ENCODE peak calls at places on chromosomes 4 and X, in seven cellular contexts. F, R, C, Q, M, G and I are unnamed samples.

GRCh38 chr4:113952452-113953029 is 26.9 kb downstream of the ARSJ start:
- DNase-seq in F (peak), R (peak), C (no peak), Q (no peak), M (no peak), G (peak), I (peak)

GRCh38 chrX:121160987-121161386 is 113.6 kb downstream of the GLUD2 start:
- DNase-seq in F (no peak), R (no peak), C (no peak), Q (no peak), M (no peak), G (no peak), I (no peak)

GRCh38 chr4:110046588-110047049 is 133.9 kb downstream of the EGF start:
- DNase-seq in F (no peak), R (no peak), C (peak), Q (no peak), M (no peak), G (peak), I (no peak)

GRCh38 chr4:58590714-58591113 is 1480.5 kb upstream of the IGFBP7 start:
- DNase-seq in F (no peak), R (peak), C (no peak), Q (no peak), M (no peak), G (peak), I (no peak)

GRCh38 chr4:93327346-93327745 is 501.2 kb upstream of the ATOH1 start:
- DNase-seq in F (no peak), R (no peak), C (no peak), Q (no peak), M (no peak), G (no peak), I (no peak)

GRCh38 chr4:164948943-164949342 is 28.5 kb downstream of the TRIM61 start:
- DNase-seq in F (no peak), R (no peak), C (no peak), Q (no peak), M (no peak), G (no peak), I (no peak)

GRCh38 chr4:183175631-183176232 is 76.7 kb downstream of the WWC2 start:
- DNase-seq in F (no peak), R (peak), C (no peak), Q (no peak), M (peak), G (no peak), I (peak)

GRCh38 chr4:37803348-37803973 is 23.0 kb upstream of the PGM2 start:
- DNase-seq in F (no peak), R (peak), C (peak), Q (no peak), M (peak), G (peak), I (peak)

GRCh38 chr4:83629945-83630684 is 94.2 kb downstream of the GPAT3 start:
- DNase-seq in F (peak), R (peak), C (peak), Q (no peak), M (peak), G (peak), I (peak)

GRCh38 chr4:136183513-136183912 is 1348.8 kb downstream of the PCDH18 start:
- DNase-seq in F (no peak), R (no peak), C (no peak), Q (no peak), M (no peak), G (no peak), I (no peak)

GRCh38 chr4:156933633-156934258 is 37.9 kb downstream of the PDGFC start:
- DNase-seq in F (peak), R (peak), C (no peak), Q (no peak), M (peak), G (peak), I (peak)

GRCh38 chrX:138986235-138986634 is 274.7 kb upstream of the FGF13 start:
- DNase-seq in F (no peak), R (no peak), C (no peak), Q (no peak), M (no peak), G (no peak), I (no peak)

GRCh38 chrX:104113237-104113965 is 1.1 kb downstream of the ZCCHC18 start:
- DNase-seq in F (peak), R (peak), C (peak), Q (peak), M (peak), G (peak), I (peak)

GRCh38 chrX:42485621-42486020 is 292.3 kb downstream of the PPP1R2C start:
- DNase-seq in F (peak), R (peak), C (no peak), Q (no peak), M (peak), G (no peak), I (no peak)

GRCh38 chrX:71367396-71367795 is 1.2 kb downstream of the TAF1 start:
- DNase-seq in F (no peak), R (peak), C (no peak), Q (no peak), M (no peak), G (no peak), I (no peak)

GRCh38 chr4:128782076-128782715 is 27.3 kb upstream of the JADE1 start:
- DNase-seq in F (no peak), R (no peak), C (no peak), Q (peak), M (no peak), G (no peak), I (no peak)

GRCh38 chrX:71814123-71814912 is 51.2 kb downstream of the CXorf49B start:
- DNase-seq in F (no peak), R (no peak), C (no peak), Q (no peak), M (no peak), G (no peak), I (no peak)

GRCh38 chr4:182862921-182863320 is 54.3 kb downstream of the DCTD start:
- DNase-seq in F (no peak), R (no peak), C (no peak), Q (no peak), M (no peak), G (no peak), I (no peak)

GRCh38 chrX:100931218-100931924 is 2.7 kb upstream of the XKRX start:
- DNase-seq in F (no peak), R (no peak), C (no peak), Q (no peak), M (no peak), G (no peak), I (no peak)

GRCh38 chr4:48315728-48316630 is 25.4 kb upstream of the SLAIN2 start:
- DNase-seq in F (peak), R (peak), C (no peak), Q (no peak), M (peak), G (peak), I (peak)

GRCh38 chr4:158535130-158535614 is 13.5 kb downstream of the RXFP1 start:
- DNase-seq in F (peak), R (peak), C (peak), Q (no peak), M (peak), G (peak), I (no peak)

GRCh38 chr4:11042760-11043159 is 358.2 kb upstream of the CLNK start:
- DNase-seq in F (no peak), R (no peak), C (no peak), Q (no peak), M (peak), G (no peak), I (no peak)

GRCh38 chrX:51440365-51440764 is 56.0 kb downstream of the NUDT11 start:
- DNase-seq in F (no peak), R (no peak), C (no peak), Q (no peak), M (no peak), G (no peak), I (no peak)

GRCh38 chr4:173494013-173494970 is 35.7 kb downstream of the HAND2 start:
- DNase-seq in F (peak), R (peak), C (peak), Q (peak), M (peak), G (peak), I (peak)

GRCh38 chr4:166657261-166657660 is 577.0 kb downstream of the SPOCK3 start:
- DNase-seq in F (peak), R (peak), C (no peak), Q (no peak), M (no peak), G (peak), I (no peak)

GRCh38 chrX:42028113-42028512 is 104.8 kb upstream of the CASK start:
- DNase-seq in F (no peak), R (no peak), C (no peak), Q (no peak), M (no peak), G (no peak), I (no peak)

GRCh38 chr4:107734120-107734519 is 14.1 kb upstream of the PAPSS1 start:
- DNase-seq in F (no peak), R (no peak), C (no peak), Q (no peak), M (no peak), G (peak), I (no peak)

GRCh38 chr4:1404573-1405248 is 1.5 kb downstream of the NKX1-1 start:
- DNase-seq in F (no peak), R (no peak), C (no peak), Q (no peak), M (no peak), G (no peak), I (no peak)

GRCh38 chr4:51942833-51943215 is 77.3 kb downstream of the LRRC66 start:
- DNase-seq in F (no peak), R (peak), C (no peak), Q (no peak), M (no peak), G (no peak), I (no peak)

GRCh38 chrX:72572248-72573157 is at the start of gene HDAC8:
- DNase-seq in F (peak), R (peak), C (peak), Q (peak), M (peak), G (peak), I (peak)

GRCh38 chr4:186723207-186724047 is at the start of gene FAT1:
- DNase-seq in F (peak), R (peak), C (no peak), Q (no peak), M (peak), G (peak), I (peak)

GRCh38 chr4:55791666-55792065 is 27.9 kb upstream of the EXOC1L start:
- DNase-seq in F (no peak), R (no peak), C (no peak), Q (no peak), M (no peak), G (peak), I (no peak)

GRCh38 chrX:113741744-113742143 is 842.1 kb upstream of the HTR2C start:
- DNase-seq in F (no peak), R (peak), C (no peak), Q (no peak), M (peak), G (peak), I (peak)